ENCODE peak calls at places on chromosomes 12 and 14, in five cellular contexts. V is T1000, I is fibroblast of the conjunctiva, Q is GM12865, U is MM.1S. G is an unnamed sample.

GRCh38 chr12:6089041-6089823 is 35.2 kb downstream of the VWF start:
- DNase-seq in U (peak), V (no peak), I (no peak), Q (no peak), G (peak)

GRCh38 chr12:5612556-5613421 is 180.9 kb downstream of the NTF3 start:
- DNase-seq in Q (no peak), U (no peak), I (no peak), V (no peak), G (no peak)

GRCh38 chr12:17020765-17021164 is 414.8 kb upstream of the LMO3 start:
- DNase-seq in U (no peak), V (no peak), I (no peak), Q (no peak), G (no peak)

GRCh38 chr14:22088614-22089359 is 415.2 kb upstream of the OR4E1 start:
- DNase-seq in U (no peak), V (no peak), I (no peak), Q (no peak), G (no peak)

GRCh38 chr14:104931771-104932675 is 7.3 kb downstream of the PLD4 start:
- DNase-seq in V (no peak), I (no peak), Q (no peak), U (no peak), G (no peak)

GRCh38 chr14:104827173-104828055 is 26.5 kb downstream of the ZBTB42 start:
- DNase-seq in Q (peak), U (peak), V (no peak), I (no peak), G (peak)

GRCh38 chr14:24058951-24059475 is 7.2 kb downstream of the CARMIL3 start:
- DNase-seq in U (no peak), Q (no peak), I (no peak), V (no peak), G (no peak)

GRCh38 chr14:84987042-84987441 is 542.9 kb upstream of the FLRT2 start:
- DNase-seq in Q (no peak), V (no peak), I (no peak), U (no peak), G (no peak)

GRCh38 chr12:56839489-56840442 is 76.6 kb downstream of the HSD17B6 start:
- DNase-seq in U (peak), V (peak), Q (peak), I (peak), G (peak)

GRCh38 chr12:1812650-1813302 is 7.6 kb upstream of the LRTM2 start:
- DNase-seq in U (peak), I (peak), V (no peak), Q (peak), G (no peak)

GRCh38 chr12:7242176-7243101 is 53.0 kb downstream of the PEX5 start:
- DNase-seq in U (no peak), V (no peak), I (no peak), Q (no peak), G (no peak)

G was measured in prostate gland.